ENCODE peak calls at places on chromosome 5, in five cellular contexts. O is adipocyte, I is cardiac muscle cell, P is Caco-2, G is Panc1. F is an unnamed sample.
A peak's percentile ranks its signal among the peaks of the same experiment; 100 is the strongest.

GRCh38 chr5:43040287-43041098 is at the start of gene ANXA2R:
- DNase-seq in G (peak; percentile 98), P (peak; percentile 93), O (peak; percentile 98), I (peak; percentile 91), F (peak; percentile 51)

GRCh38 chr5:17187401-17187800 is 30.0 kb upstream of the BASP1 start:
- DNase-seq in P (no peak), I (no peak), G (no peak), O (peak; percentile 24), F (no peak)

GRCh38 chr5:1133108-1133507 is 21.2 kb upstream of the SLC12A7 start:
- DNase-seq in O (no peak), G (no peak), P (no peak), I (no peak), F (no peak)

GRCh38 chr5:150672237-150672883 is 11.3 kb downstream of the MYOZ3 start:
- DNase-seq in P (no peak), G (no peak), I (peak; percentile 53), O (peak; percentile 45), F (no peak)

GRCh38 chr5:168433982-168434381 is 52.3 kb upstream of the RARS1 start:
- DNase-seq in O (no peak), G (no peak), I (no peak), P (no peak), F (no peak)

GRCh38 chr5:135308752-135309151 is 90.3 kb downstream of the MACROH2A1 start:
- DNase-seq in O (peak; percentile 79), I (no peak), P (peak; percentile 95), G (no peak), F (no peak)

GRCh38 chr5:31449175-31449574 is 82.7 kb downstream of the DROSHA start:
- DNase-seq in P (no peak), O (peak; percentile 25), I (no peak), G (no peak), F (no peak)

GRCh38 chr5:18091758-18092157 is 457.5 kb downstream of the TAF11L14 start:
- DNase-seq in G (peak; percentile 43), O (no peak), I (no peak), P (no peak), F (no peak)

GRCh38 chr5:6826756-6827155 is 113.5 kb downstream of the TENT4A start:
- DNase-seq in I (no peak), G (no peak), P (no peak), O (no peak), F (no peak)

GRCh38 chr5:99061711-99062110 is 132.9 kb upstream of the CHD1 start:
- DNase-seq in G (no peak), O (peak; percentile 82), I (no peak), P (no peak), F (no peak)

GRCh38 chr5:160369990-160370712 is at the start of gene C1QTNF2:
- DNase-seq in P (no peak), I (peak; percentile 64), G (no peak), O (peak; percentile 86), F (no peak)

GRCh38 chr5:113606298-113607134 is 93.0 kb downstream of the YTHDC2 start:
- DNase-seq in G (peak; percentile 35), O (peak; percentile 79), P (peak; percentile 44), I (peak; percentile 79), F (no peak)

GRCh38 chr5:74542477-74542876 is 98.1 kb downstream of the ENC1 start:
- DNase-seq in G (no peak), P (no peak), I (no peak), O (no peak), F (no peak)

GRCh38 chr5:28430565-28431178 is 1392.3 kb upstream of the CDH9 start:
- DNase-seq in I (no peak), P (no peak), O (no peak), G (no peak), F (no peak)

GRCh38 chr5:62282951-62283446 is 23.0 kb upstream of the KIF2A start:
- DNase-seq in G (no peak), O (no peak), P (no peak), I (no peak), F (no peak)

GRCh38 chr5:17289681-17290619 is 72.5 kb downstream of the BASP1 start:
- DNase-seq in I (peak; percentile 18), O (no peak), P (peak; percentile 63), G (no peak), F (no peak)

GRCh38 chr5:58019614-58020013 is 440.3 kb downstream of the PLK2 start:
- DNase-seq in P (no peak), G (no peak), I (peak; percentile 12), O (no peak), F (peak; percentile 7)

GRCh38 chr5:15598294-15598902 is 98.4 kb downstream of the FBXL7 start:
- DNase-seq in P (no peak), I (peak; percentile 29), G (peak; percentile 4), O (peak; percentile 30), F (no peak)

GRCh38 chr5:61402970-61403369 is 70.9 kb downstream of the ZSWIM6 start:
- DNase-seq in G (no peak), O (peak; percentile 48), I (no peak), P (no peak), F (no peak)

GRCh38 chr5:15518786-15519185 is 18.8 kb downstream of the FBXL7 start:
- DNase-seq in O (no peak), I (no peak), P (no peak), G (no peak), F (no peak)

GRCh38 chr5:114411380-114411931 is 49.6 kb downstream of the KCNN2 start:
- DNase-seq in O (no peak), I (no peak), P (no peak), G (no peak), F (no peak)

GRCh38 chr5:35736280-35736679 is 118.6 kb downstream of the SPEF2 start:
- DNase-seq in P (no peak), I (no peak), G (no peak), O (no peak), F (no peak)

GRCh38 chr5:111681791-111682190 is 75.2 kb downstream of the NREP start:
- DNase-seq in P (no peak), O (peak; percentile 35), G (no peak), I (no peak), F (no peak)

GRCh38 chr5:9069650-9070049 is 476.2 kb downstream of the SEMA5A start:
- DNase-seq in I (no peak), O (no peak), P (no peak), G (no peak), F (no peak)

GRCh38 chr5:180053061-180053602 is 18.4 kb downstream of the RNF130 start:
- DNase-seq in P (no peak), G (no peak), O (no peak), I (no peak), F (no peak)

GRCh38 chr5:156913719-156914370 is 49.2 kb downstream of the TIMD4 start:
- DNase-seq in O (no peak), I (no peak), P (no peak), G (no peak), F (no peak)

GRCh38 chr5:110851357-110851756 is 112.5 kb downstream of the SLC25A46 start:
- DNase-seq in G (no peak), I (no peak), P (no peak), O (no peak), F (no peak)

GRCh38 chr5:155532621-155533314 is 519.2 kb downstream of the KIF4B start:
- DNase-seq in G (no peak), I (no peak), O (peak; percentile 27), P (no peak), F (no peak)

GRCh38 chr5:139849942-139850341 is 54.3 kb downstream of the PSD2 start:
- DNase-seq in P (no peak), O (no peak), I (no peak), G (no peak), F (no peak)

GRCh38 chr5:157592594-157592993 is 17.0 kb upstream of the ADAM19 start:
- DNase-seq in O (no peak), I (no peak), G (no peak), P (no peak), F (no peak)

GRCh38 chr5:171647043-171647899 is 138.3 kb upstream of the SMIM23 start:
- DNase-seq in I (peak; percentile 16), P (peak; percentile 39), O (no peak), G (no peak), F (no peak)

GRCh38 chr5:160461378-160461777 is 39.7 kb downstream of the PTTG1 start:
- DNase-seq in O (no peak), I (no peak), P (no peak), G (no peak), F (no peak)

GRCh38 chr5:149162401-149163084 is 21.2 kb downstream of the ABLIM3 start:
- DNase-seq in P (no peak), O (no peak), I (no peak), G (no peak), F (no peak)

GRCh38 chr5:175558801-175559480 is 80.6 kb downstream of the SFXN1 start:
- DNase-seq in O (no peak), I (no peak), P (no peak), G (no peak), F (no peak)

GRCh38 chr5:73996181-73996770 is 370.3 kb downstream of the ARHGEF28 start:
- DNase-seq in I (no peak), P (no peak), G (no peak), O (no peak), F (no peak)

GRCh38 chr5:52896524-52897237 is 92.5 kb upstream of the ITGA2 start:
- DNase-seq in G (no peak), P (no peak), O (peak; percentile 86), I (no peak), F (no peak)

GRCh38 chr5:147410496-147411395 is 99.1 kb downstream of the DPYSL3 start:
- DNase-seq in G (no peak), I (no peak), P (no peak), O (peak; percentile 25), F (no peak)
- H3K36me3 ChIP-seq in G (no peaks in the 10 kb centered on the region), I (peaks cover 19% of the 10 kb centered on the region), P (no peaks in the 10 kb centered on the region), O (no peaks in the 10 kb centered on the region), F (peaks cover 11% of the 10 kb centered on the region)

GRCh38 chr5:141875795-141876627 is 2.2 kb downstream of the PCDH1 start:
- DNase-seq in O (peak; percentile 19), P (no peak), I (peak; percentile 51), G (no peak), F (no peak)
- H3K27me3 ChIP-seq in O (peaks cover 63% of the 10 kb centered on the region), P (peaks cover 5% of the 10 kb centered on the region), I (peaks cover 69% of the 10 kb centered on the region), G (peaks cover 7% of the 10 kb centered on the region), F (peaks cover 8% of the 10 kb centered on the region)

GRCh38 chr5:95296291-95296690 is 11.4 kb upstream of the MCTP1 start:
- DNase-seq in P (no peak), I (no peak), G (no peak), O (no peak), F (no peak)
- H3K9me3 ChIP-seq in P (no peaks in the 10 kb centered on the region), I (no peaks in the 10 kb centered on the region), G (no peaks in the 10 kb centered on the region), O (no peaks in the 10 kb centered on the region), F (no peaks in the 10 kb centered on the region)

GRCh38 chr5:65525726-65526125 is 37.2 kb downstream of the CENPK start:
- DNase-seq in G (no peak), P (no peak), I (no peak), O (no peak), F (no peak)
- H3K36me3 ChIP-seq in G (peaks cover 2% of the 10 kb centered on the region), P (no peaks in the 10 kb centered on the region), I (no peaks in the 10 kb centered on the region), O (no peaks in the 10 kb centered on the region), F (no peaks in the 10 kb centered on the region)

GRCh38 chr5:32934529-32934928 is 223.4 kb downstream of the NPR3 start:
- DNase-seq in I (no peak), O (no peak), P (no peak), G (no peak), F (no peak)

GRCh38 chr5:32933692-32934091 is 222.6 kb downstream of the NPR3 start:
- DNase-seq in I (no peak), O (no peak), P (no peak), G (no peak), F (no peak)

GRCh38 chr5:32935292-32935691 is 224.2 kb downstream of the NPR3 start:
- DNase-seq in I (no peak), P (no peak), O (peak; percentile 27), G (no peak), F (no peak)

GRCh38 chr5:32928761-32929160 is 217.6 kb downstream of the NPR3 start:
- DNase-seq in P (no peak), I (no peak), G (no peak), O (peak; percentile 7), F (no peak)

GRCh38 chr5:32932231-32932935 is 221.3 kb downstream of the NPR3 start:
- DNase-seq in G (no peak), I (no peak), O (peak; percentile 31), P (no peak), F (no peak)
- H3K27me3 ChIP-seq in G (no peaks in the 10 kb centered on the region), I (no peaks in the 10 kb centered on the region), O (no peaks in the 10 kb centered on the region), P (no peaks in the 10 kb centered on the region), F (no peaks in the 10 kb centered on the region)